ENCODE peak calls at places on chromosome 5, in eight cellular contexts. M is cerebellar cortex; N is brain microvascular endothelial cell; C is SW 1271; V is stimulated activated naive CD8-positive, alpha-beta T cell treated with anti-CD3 and anti-CD28 coated beads, Interleukin-15, Interleukin-2, amounts not matched to agents 100 U/mL and 50 U/mL, for 24 hours; X is dorsolateral prefrontal cortex; A is neural progenitor cell; S is substantia nigra. E is an unnamed sample.

GRCh38 chr5:146428658-146429057 is 18.5 kb upstream of the TCERG1 start:
- DNase-seq in A (no peak), M (no peak), V (no peak), X (no peak), S (no peak), C (no peak), N (no peak), E (no peak)

GRCh38 chr5:138336952-138337684 is 948 bp upstream of the FAM53C start:
- DNase-seq in N (peak; percentile 75), S (peak; percentile 85), A (no peak), M (peak; percentile 91), C (no peak), X (no peak), V (no peak), E (no peak)

GRCh38 chr5:95895771-95896170 is 65.9 kb downstream of the ELL2 start:
- DNase-seq in M (no peak), A (peak; percentile 81), X (peak; percentile 44), C (no peak), N (no peak), S (peak; percentile 46), V (no peak), E (no peak)

GRCh38 chr5:139183502-139183901 is 14.7 kb downstream of the SIL1 start:
- DNase-seq in M (no peak), A (no peak), S (no peak), X (no peak), N (no peak), V (no peak), C (no peak), E (no peak)

GRCh38 chr5:132008961-132009680 is 2.3 kb downstream of the ACSL6 start:
- DNase-seq in M (peak; percentile 88), S (no peak), C (no peak), A (no peak), V (no peak), N (no peak), X (no peak), E (peak; percentile 65)

GRCh38 chr5:16546712-16547111 is 70.1 kb downstream of the RETREG1 start:
- DNase-seq in A (no peak), M (no peak), N (no peak), X (no peak), C (no peak), S (no peak), V (no peak), E (no peak)

GRCh38 chr5:151238303-151238741 is 14.4 kb upstream of the CCDC69 start:
- DNase-seq in C (no peak), S (no peak), N (no peak), M (no peak), A (no peak), X (no peak), V (no peak), E (no peak)

GRCh38 chr5:80569086-80569960 is 757 bp downstream of the ANKRD34B start:
- DNase-seq in X (no peak), A (peak; percentile 58), N (no peak), V (peak; percentile 10), C (no peak), M (no peak), S (no peak), E (no peak)

GRCh38 chr5:120655828-120656435 is 191.8 kb downstream of the PRR16 start:
- DNase-seq in N (peak; percentile 41), X (no peak), M (peak; percentile 24), S (no peak), C (no peak), A (peak; percentile 66), V (peak; percentile 9), E (no peak)

GRCh38 chr5:153782589-153783238 is 256.0 kb downstream of the FAM114A2 start:
- DNase-seq in V (no peak), N (peak; percentile 38), X (no peak), M (no peak), A (peak; percentile 46), C (no peak), S (no peak), E (no peak)

GRCh38 chr5:71620630-71621029 is 33.5 kb downstream of the MCCC2 start:
- DNase-seq in N (no peak), C (no peak), M (no peak), V (no peak), S (no peak), X (no peak), A (no peak), E (no peak)

GRCh38 chr5:56910123-56910951 is 941 bp downstream of the SETD9 start:
- DNase-seq in N (no peak), S (peak; percentile 50), V (peak; percentile 53), X (peak; percentile 24), C (no peak), M (no peak), A (peak; percentile 70), E (no peak)

GRCh38 chr5:120415985-120416384 is 48.1 kb upstream of the PRR16 start:
- DNase-seq in M (no peak), S (no peak), A (no peak), C (no peak), X (no peak), V (no peak), N (no peak), E (no peak)

GRCh38 chr5:101716941-101717340 is 579.1 kb downstream of the SLCO4C1 start:
- DNase-seq in X (no peak), M (no peak), C (no peak), S (no peak), V (no peak), A (no peak), N (no peak), E (no peak)

GRCh38 chr5:131393498-131393968 is 129.7 kb downstream of the CDC42SE2 start:
- DNase-seq in X (no peak), C (no peak), N (no peak), A (no peak), V (no peak), M (no peak), S (peak; percentile 32), E (no peak)

GRCh38 chr5:126368239-126368812 is 54.9 kb upstream of the GRAMD2B start:
- DNase-seq in V (no peak), A (peak; percentile 73), C (no peak), X (no peak), M (no peak), S (no peak), N (no peak), E (no peak)

GRCh38 chr5:9898319-9898718 is 268.2 kb upstream of the TAS2R1 start:
- DNase-seq in X (no peak), C (no peak), A (peak; percentile 49), V (no peak), M (peak; percentile 67), N (peak; percentile 59), S (peak; percentile 30), E (no peak)

GRCh38 chr5:11214851-11215250 is 453.8 kb upstream of the DAP start:
- DNase-seq in A (no peak), N (no peak), C (no peak), V (no peak), X (no peak), M (no peak), S (no peak), E (no peak)

GRCh38 chr5:178797101-178797521 is 62.6 kb upstream of the ZNF354B start:
- DNase-seq in V (no peak), A (no peak), X (no peak), C (no peak), S (no peak), N (no peak), M (no peak), E (peak; percentile 79)

GRCh38 chr5:6737043-6737941 is 24.1 kb downstream of the TENT4A start:
- DNase-seq in V (no peak), N (no peak), S (no peak), A (no peak), X (no peak), M (no peak), C (no peak), E (peak; percentile 71)

GRCh38 chr5:159849437-159850191 is 66.7 kb upstream of the ADRA1B start:
- DNase-seq in S (no peak), M (no peak), C (no peak), N (peak; percentile 81), X (no peak), A (no peak), V (no peak), E (no peak)

GRCh38 chr5:33981408-33982171 is 2.9 kb downstream of the SLC45A2 start:
- DNase-seq in C (no peak), A (no peak), N (no peak), V (no peak), S (no peak), X (no peak), M (no peak), E (no peak)

GRCh38 chr5:37724395-37725125 is 115.3 kb downstream of the GDNF start:
- DNase-seq in S (no peak), C (no peak), X (no peak), A (no peak), N (no peak), M (no peak), V (no peak), E (no peak)

GRCh38 chr5:153508700-153509099 is 18.2 kb downstream of the GRIA1 start:
- DNase-seq in N (no peak), X (no peak), S (no peak), C (no peak), V (no peak), A (no peak), M (no peak), E (no peak)

E was measured in mesenteric fat pad.